ENCODE peak calls at places on chromosomes 12 and 14, in eight cellular contexts. I is GM12878, V is H1, G is HepG2, Q is HCT116, D is SK-N-SH, O is endothelial cell of umbilical vein, A is K562. M is an unnamed sample.

GRCh38 chr12:124764870-124765570 is 98.6 kb downstream of the SCARB1 start:
- DNase-seq in I (no peak), V (no peak), G (no peak), Q (no peak), D (no peak), O (no peak), A (no peak), M (no peak)

GRCh38 chr12:109157986-109158385 is 41.6 kb downstream of the ACACB start:
- DNase-seq in I (no peak), V (no peak), G (no peak), Q (no peak), D (peak; percentile 26), O (no peak), A (no peak), M (no peak)

GRCh38 chr14:76486251-76486743 is 110.4 kb downstream of the ESRRB start:
- DNase-seq in I (no peak), V (no peak), G (no peak), Q (no peak), D (peak; percentile 73), O (no peak), A (no peak), M (peak; percentile 18)

GRCh38 chr14:55731881-55732498 is 152.0 kb downstream of the KTN1 start:
- DNase-seq in I (no peak), V (no peak), G (peak; percentile 16), Q (peak; percentile 12), D (no peak), O (peak; percentile 46), A (peak; percentile 9), M (no peak)

GRCh38 chr14:106509176-106509575 is 982.8 kb downstream of the TMEM121 start:
- DNase-seq in I (no peak), V (no peak), G (no peak), Q (no peak), D (no peak), O (no peak), A (no peak), M (no peak)

GRCh38 chr12:105945935-105946334 is 192.8 kb downstream of the NUAK1 start:
- DNase-seq in I (no peak), V (no peak), G (no peak), Q (no peak), D (no peak), O (no peak), A (no peak), M (no peak)

GRCh38 chr12:60148109-60148508 is 552.3 kb downstream of the SLC16A7 start:
- DNase-seq in I (no peak), V (no peak), G (no peak), Q (no peak), D (no peak), O (peak; percentile 87), A (peak; percentile 37), M (no peak)

GRCh38 chr14:39426605-39427004 is 5.6 kb downstream of the FBXO33 start:
- DNase-seq in I (no peak), V (no peak), G (peak; percentile 56), Q (no peak), D (peak; percentile 6), O (peak; percentile 77), A (no peak), M (no peak)

GRCh38 chr14:70257526-70257925 is 68.8 kb upstream of the SLC8A3 start:
- DNase-seq in I (no peak), V (peak; percentile 34), G (no peak), Q (peak; percentile 60), D (no peak), O (no peak), A (peak; percentile 45), M (no peak)

GRCh38 chr14:36661506-36662257 is at the start of gene PAX9:
- DNase-seq in I (peak; percentile 23), V (peak; percentile 92), G (peak; percentile 39), Q (peak; percentile 81), D (peak; percentile 78), O (peak; percentile 70), A (peak; percentile 93), M (peak; percentile 56)

GRCh38 chr12:89227774-89228173 is 124.5 kb downstream of the DUSP6 start:
- DNase-seq in I (no peak), V (no peak), G (no peak), Q (no peak), D (no peak), O (no peak), A (no peak), M (no peak)

GRCh38 chr14:55957950-55958349 is 160.3 kb upstream of the PELI2 start:
- DNase-seq in I (no peak), V (peak; percentile 81), G (no peak), Q (no peak), D (no peak), O (no peak), A (no peak), M (no peak)

GRCh38 chr12:105256921-105257320 is 20.9 kb upstream of the APPL2 start:
- DNase-seq in I (no peak), V (no peak), G (no peak), Q (no peak), D (no peak), O (no peak), A (no peak), M (no peak)

GRCh38 chr12:96425321-96425720 is 25.1 kb upstream of the CDK17 start:
- DNase-seq in I (no peak), V (no peak), G (no peak), Q (no peak), D (no peak), O (peak; percentile 60), A (no peak), M (no peak)

GRCh38 chr12:100404769-100405407 is 48.0 kb downstream of the SLC17A8 start:
- DNase-seq in I (peak; percentile 11), V (peak; percentile 70), G (peak; percentile 76), Q (peak; percentile 84), D (peak; percentile 38), O (peak; percentile 48), A (peak; percentile 56), M (peak; percentile 8)

GRCh38 chr12:12201274-12201758 is 65.5 kb downstream of the LRP6 start:
- DNase-seq in I (no peak), V (no peak), G (no peak), Q (no peak), D (no peak), O (no peak), A (peak; percentile 38), M (no peak)

GRCh38 chr14:89702151-89702936 is 252.2 kb downstream of the EFCAB11 start:
- DNase-seq in I (no peak), V (no peak), G (no peak), Q (no peak), D (no peak), O (no peak), A (no peak), M (no peak)

GRCh38 chr14:101737414-101738367 is 23.8 kb upstream of the PPP2R5C start:
- DNase-seq in I (no peak), V (no peak), G (no peak), Q (no peak), D (no peak), O (no peak), A (no peak), M (no peak)

GRCh38 chr12:56431850-56432249 is 17.4 kb downstream of the TIMELESS start:
- DNase-seq in I (no peak), V (no peak), G (no peak), Q (no peak), D (no peak), O (no peak), A (no peak), M (no peak)

GRCh38 chr14:53921027-53921426 is 35.6 kb downstream of the BMP4 start:
- DNase-seq in I (no peak), V (no peak), G (no peak), Q (no peak), D (no peak), O (no peak), A (no peak), M (no peak)

GRCh38 chr14:32436993-32437392 is 107.9 kb downstream of the AKAP6 start:
- DNase-seq in I (no peak), V (no peak), G (no peak), Q (no peak), D (no peak), O (no peak), A (no peak), M (no peak)
- H3K9ac ChIP-seq in I (no peak overlapping the region), V (no peak overlapping the region), G (no peak overlapping the region), Q (no peak overlapping the region), D (no peak overlapping the region), O (no peak overlapping the region), A (no peak overlapping the region), M (no peak overlapping the region)

GRCh38 chr12:94074970-94075695 is 73.2 kb upstream of the PLXNC1 start:
- DNase-seq in I (no peak), V (no peak), G (peak; percentile 60), Q (peak; percentile 34), D (peak; percentile 48), O (peak; percentile 28), A (peak; percentile 62), M (peak; percentile 62)

GRCh38 chr12:94077209-94077608 is 71.2 kb upstream of the PLXNC1 start:
- DNase-seq in I (no peak), V (no peak), G (no peak), Q (no peak), D (no peak), O (no peak), A (no peak), M (no peak)

GRCh38 chr12:94073441-94074051 is 74.8 kb upstream of the PLXNC1 start:
- DNase-seq in I (no peak), V (no peak), G (no peak), Q (no peak), D (no peak), O (no peak), A (no peak), M (no peak)

GRCh38 chr12:94071258-94071657 is 77.1 kb upstream of the PLXNC1 start:
- DNase-seq in I (no peak), V (no peak), G (no peak), Q (no peak), D (no peak), O (no peak), A (no peak), M (no peak)

GRCh38 chr12:94074216-94074969 is 74.0 kb upstream of the PLXNC1 start:
- DNase-seq in I (no peak), V (no peak), G (no peak), Q (no peak), D (no peak), O (no peak), A (no peak), M (no peak)
- TF ChIP-seq POLR2AphosphoS5 in I (no peak), V (no peak), G (no peak), Q (no peak), D (no peak), O (no peak), A (no peak), M (no peak)

DNA sequence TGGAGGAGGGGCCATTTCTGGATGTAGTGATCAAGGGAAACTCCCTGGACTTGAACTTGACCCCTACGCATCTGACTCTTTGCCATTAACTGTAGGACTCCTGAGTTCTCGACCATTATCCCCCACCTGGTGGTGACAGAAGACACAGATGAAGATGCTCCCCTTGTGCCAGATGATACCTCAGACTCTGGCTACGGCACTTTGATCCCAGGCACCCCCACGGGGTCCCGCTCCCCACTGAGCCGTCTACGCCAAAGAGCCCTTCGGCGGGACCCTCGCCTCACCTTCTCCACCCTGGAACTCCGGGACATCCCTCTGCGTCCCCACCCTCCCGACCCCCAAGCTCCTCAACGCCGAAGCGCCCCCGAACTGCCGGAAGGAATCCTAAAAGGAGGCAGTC is 14.7 kb downstream of the TNFRSF1A start:
- DNase-seq in I (no peak), V (no peak), G (no peak), Q (no peak), D (no peak), O (no peak), A (no peak), M (no peak)
- H3K36me3 ChIP-seq in I (peaks cover 7% of the 10 kb centered on the region), V (peaks cover 30% of the 10 kb centered on the region), G (peaks cover 16% of the 10 kb centered on the region), Q (peaks cover 24% of the 10 kb centered on the region), D (peaks cover 30% of the 10 kb centered on the region), O (peaks cover 35% of the 10 kb centered on the region), A (peaks cover 33% of the 10 kb centered on the region), M (peaks cover 29% of the 10 kb centered on the region)

DNA sequence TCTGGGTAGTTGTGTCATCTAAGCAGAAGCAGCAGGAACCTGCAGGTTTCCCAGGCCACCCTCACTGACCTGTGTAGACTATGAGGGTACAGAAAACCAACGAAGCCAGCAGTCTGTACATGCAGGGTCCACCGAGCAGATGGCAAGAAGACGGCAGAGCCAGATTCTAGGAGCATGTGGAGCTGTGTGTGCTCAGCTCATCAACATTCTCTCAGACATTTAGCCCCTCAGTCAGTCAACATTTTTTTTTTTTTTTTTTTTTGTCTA is 7.3 kb upstream of the ASIC1 start:
- DNase-seq in I (no peak), V (no peak), G (no peak), Q (no peak), D (no peak), O (no peak), A (no peak), M (no peak)
- H3K9ac ChIP-seq in I (no peak overlapping the region), V (no peak overlapping the region), G (no peak overlapping the region), Q (no peak overlapping the region), D (no peak overlapping the region), O (no peak overlapping the region), A (peak overlapping the region; percentile 89), M (no peak overlapping the region)

M was measured in SK-N-MC.